ENCODE peak calls at places on chromosomes 6 and 20, in four cellular contexts. Z, J, E and U are unnamed samples.

GRCh38 chr6:115898246-115898645 is 162.4 kb downstream of the FRK start:
- DNase-seq in Z (no peak), J (peak; percentile 15), E (no peak), U (no peak)

GRCh38 chr20:18046535-18046934 is 11.2 kb downstream of the OVOL2 start:
- DNase-seq in Z (no peak), J (no peak), E (no peak), U (no peak)

GRCh38 chr6:169642455-169642854 is 59.4 kb downstream of the WDR27 start:
- DNase-seq in Z (no peak), J (no peak), E (no peak), U (no peak)

GRCh38 chr6:26538572-26538902 is 371 bp downstream of the HMGN4 start:
- DNase-seq in Z (no peak), J (no peak), E (no peak), U (no peak)

GRCh38 chr6:101386982-101387381 is 6.5 kb upstream of the GRIK2 start:
- DNase-seq in Z (no peak), J (peak; percentile 3), E (no peak), U (no peak)

GRCh38 chr6:11423667-11424066 is 113.9 kb upstream of the TMEM170B start:
- DNase-seq in Z (no peak), J (no peak), E (no peak), U (no peak)

GRCh38 chr6:167401525-167402194 is 76.8 kb downstream of the TTLL2 start:
- DNase-seq in Z (no peak), J (no peak), E (peak; percentile 79), U (peak; percentile 66)

GRCh38 chr6:30826961-30827342 is 57.4 kb upstream of the DDR1 start:
- DNase-seq in Z (no peak), J (peak; percentile 46), E (no peak), U (no peak)